ENCODE peak calls at places on chromosomes 11 and 22, in six cellular contexts. S, W, N, P, O and A are unnamed samples.

GRCh38 chr22:29702025-29702930 is 17.5 kb upstream of the CABP7 start:
- DNase-seq in S (no peak), W (no peak), N (no peak), P (no peak), O (peak), A (no peak)

GRCh38 chr11:95699631-95700470 is 89.7 kb downstream of the FAM76B start:
- DNase-seq in S (no peak), W (no peak), N (no peak), P (no peak), O (no peak), A (no peak)

GRCh38 chr11:48170840-48171233 is 45.8 kb upstream of the OR4B1 start:
- DNase-seq in S (no peak), W (no peak), N (no peak), P (no peak), O (no peak), A (no peak)

GRCh38 chr22:17884951-17885350 is 110.7 kb upstream of the BID start:
- DNase-seq in S (no peak), W (no peak), N (no peak), P (no peak), O (no peak), A (no peak)

GRCh38 chr22:17412232-17412631 is 43.0 kb downstream of the CECR2 start:
- DNase-seq in S (no peak), W (no peak), N (no peak), P (no peak), O (no peak), A (no peak)

GRCh38 chr22:35054064-35054463 is 11.9 kb upstream of the ISX start:
- DNase-seq in S (no peak), W (no peak), N (no peak), P (no peak), O (no peak), A (no peak)

GRCh38 chr11:20048246-20048645 is 112.0 kb downstream of the DBX1 start:
- DNase-seq in S (no peak), W (no peak), N (no peak), P (no peak), O (no peak), A (no peak)

GRCh38 chr11:122085264-122085663 is 30.8 kb downstream of the BLID start:
- DNase-seq in S (no peak), W (no peak), N (no peak), P (no peak), O (no peak), A (no peak)

GRCh38 chr11:114257621-114258558 is 38.3 kb upstream of the NNMT start:
- DNase-seq in S (no peak), W (peak), N (no peak), P (peak), O (no peak), A (peak)

GRCh38 chr22:27799334-27800249 is 2.0 kb downstream of the MN1 start:
- DNase-seq in S (no peak), W (no peak), N (no peak), P (no peak), O (no peak), A (peak)

GRCh38 chr11:40397141-40397540 is 1062.3 kb downstream of the LRRC4C start:
- DNase-seq in S (no peak), W (no peak), N (no peak), P (no peak), O (no peak), A (no peak)

GRCh38 chr11:2432171-2432621 is 12.1 kb downstream of the TRPM5 start:
- DNase-seq in S (no peak), W (no peak), N (no peak), P (no peak), O (no peak), A (peak)

GRCh38 chr22:38238519-38239051 is 34.2 kb downstream of the TMEM184B start:
- DNase-seq in S (no peak), W (peak), N (no peak), P (peak), O (no peak), A (no peak)

GRCh38 chr22:36445158-36445668 is 36.2 kb downstream of the TXN2 start:
- DNase-seq in S (no peak), W (peak), N (no peak), P (peak), O (no peak), A (no peak)

GRCh38 chr11:105000797-105001196 is 22.2 kb downstream of the CASP5 start:
- DNase-seq in S (peak), W (no peak), N (no peak), P (no peak), O (peak), A (no peak)

GRCh38 chr11:11931461-11932055 is 76.9 kb downstream of the DKK3 start:
- DNase-seq in S (peak), W (peak), N (no peak), P (peak), O (no peak), A (peak)

GRCh38 chr11:132177106-132177505 is 806.7 kb downstream of the NTM start:
- DNase-seq in S (no peak), W (no peak), N (no peak), P (no peak), O (no peak), A (no peak)

GRCh38 chr11:62512961-62513360 is 33.6 kb downstream of the AHNAK start:
- DNase-seq in S (no peak), W (no peak), N (no peak), P (no peak), O (no peak), A (no peak)

GRCh38 chr11:64058494-64058893 is 22.8 kb downstream of the FLRT1 start:
- DNase-seq in S (no peak), W (no peak), N (no peak), P (peak), O (peak), A (no peak)

GRCh38 chr11:77557553-77557952 is 32.2 kb upstream of the AQP11 start:
- DNase-seq in S (no peak), W (no peak), N (no peak), P (no peak), O (no peak), A (no peak)

GRCh38 chr11:33585564-33585963 is 115.1 kb downstream of the C11orf91 start:
- DNase-seq in S (no peak), W (no peak), N (no peak), P (no peak), O (no peak), A (no peak)

GRCh38 chr11:47177229-47177845 is 658 bp upstream of the ARFGAP2 start:
- DNase-seq in S (peak), W (peak), N (peak), P (peak), O (peak), A (no peak)

GRCh38 chr11:92688416-92688815 is 281.0 kb upstream of the MTNR1B start:
- DNase-seq in S (no peak), W (no peak), N (peak), P (no peak), O (no peak), A (no peak)

GRCh38 chr22:41146573-41146972 is 54.2 kb downstream of the EP300 start:
- DNase-seq in S (no peak), W (peak), N (no peak), P (no peak), O (no peak), A (no peak)

GRCh38 chr11:120807414-120808150 is 216.3 kb upstream of the TBCEL start:
- DNase-seq in S (no peak), W (no peak), N (no peak), P (no peak), O (no peak), A (no peak)

GRCh38 chr11:83140691-83141455 is 16.1 kb upstream of the PCF11 start:
- DNase-seq in S (no peak), W (no peak), N (no peak), P (no peak), O (no peak), A (no peak)

GRCh38 chr11:36475192-36475591 is 34.9 kb downstream of the TRAF6 start:
- DNase-seq in S (no peak), W (no peak), N (no peak), P (no peak), O (no peak), A (no peak)

GRCh38 chr22:44279059-44279340 is 33.8 kb downstream of the SHISAL1 start:
- DNase-seq in S (no peak), W (no peak), N (no peak), P (no peak), O (no peak), A (no peak)

GRCh38 chr11:72738199-72739141 is 13.7 kb downstream of the ARAP1 start:
- DNase-seq in S (no peak), W (peak), N (no peak), P (no peak), O (no peak), A (peak)

GRCh38 chr11:42571486-42572230 is 740.1 kb upstream of the API5 start:
- DNase-seq in S (no peak), W (no peak), N (no peak), P (no peak), O (no peak), A (no peak)

DNA sequence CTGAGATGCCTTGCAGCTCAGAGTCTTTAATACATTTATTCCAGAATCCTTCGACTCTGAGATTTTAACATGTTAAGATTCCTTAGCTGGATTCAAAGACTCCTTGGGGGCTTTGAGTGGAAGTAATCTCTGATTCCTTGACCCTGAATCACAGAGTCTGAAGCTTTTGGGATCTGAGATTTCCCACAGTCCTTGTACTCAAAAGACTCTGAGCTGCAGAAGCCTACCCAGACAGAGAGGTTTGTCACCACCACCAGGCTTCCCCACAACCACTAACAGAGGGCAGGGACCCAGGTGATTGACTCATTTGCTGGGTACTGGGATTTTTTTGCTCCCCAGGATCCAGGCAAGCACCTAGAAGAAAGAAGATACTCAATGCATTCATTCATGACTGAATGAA is 1.4 kb upstream of the SERPINH1 start:
- DNase-seq in S (no peak), W (no peak), N (no peak), P (no peak), O (no peak), A (no peak)
- H3K4me3 ChIP-seq in S (no peak), W (no peak), N (no peak), P (no peak), O (no peak), A (no peak)

DNA sequence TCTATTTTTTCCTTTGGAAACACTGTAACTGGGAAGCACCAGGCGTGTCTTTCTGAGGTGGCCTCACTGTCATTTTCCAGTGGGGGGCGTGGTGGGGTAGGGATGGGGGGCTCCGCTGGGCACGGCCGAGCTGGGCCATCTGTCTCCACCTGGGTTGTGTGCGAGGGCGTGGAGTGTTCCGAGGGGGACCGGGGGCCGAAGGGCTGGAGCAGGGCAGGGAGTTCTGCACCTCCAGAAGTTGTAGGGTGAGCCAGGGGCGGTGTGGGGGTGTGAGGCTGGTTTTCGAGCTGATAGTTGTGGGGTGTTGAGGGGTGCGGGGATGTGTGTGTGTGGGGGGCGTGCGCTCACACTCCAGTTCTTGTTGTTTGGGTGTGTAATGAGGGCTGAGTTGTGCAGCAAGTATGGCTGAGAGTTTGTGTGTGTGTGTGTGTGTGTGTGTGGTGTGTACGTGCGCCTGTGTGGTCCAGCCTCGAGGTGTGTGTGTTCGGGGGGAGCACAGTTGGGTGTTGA is 10.8 kb downstream of the YPEL4 start:
- DNase-seq in S (no peak), W (no peak), N (no peak), P (no peak), O (no peak), A (no peak)
- TF ChIP-seq POLR2A in S (no peak), W (no peak), N (no peak), P (no peak), O (no peak), A (no peak)

DNA sequence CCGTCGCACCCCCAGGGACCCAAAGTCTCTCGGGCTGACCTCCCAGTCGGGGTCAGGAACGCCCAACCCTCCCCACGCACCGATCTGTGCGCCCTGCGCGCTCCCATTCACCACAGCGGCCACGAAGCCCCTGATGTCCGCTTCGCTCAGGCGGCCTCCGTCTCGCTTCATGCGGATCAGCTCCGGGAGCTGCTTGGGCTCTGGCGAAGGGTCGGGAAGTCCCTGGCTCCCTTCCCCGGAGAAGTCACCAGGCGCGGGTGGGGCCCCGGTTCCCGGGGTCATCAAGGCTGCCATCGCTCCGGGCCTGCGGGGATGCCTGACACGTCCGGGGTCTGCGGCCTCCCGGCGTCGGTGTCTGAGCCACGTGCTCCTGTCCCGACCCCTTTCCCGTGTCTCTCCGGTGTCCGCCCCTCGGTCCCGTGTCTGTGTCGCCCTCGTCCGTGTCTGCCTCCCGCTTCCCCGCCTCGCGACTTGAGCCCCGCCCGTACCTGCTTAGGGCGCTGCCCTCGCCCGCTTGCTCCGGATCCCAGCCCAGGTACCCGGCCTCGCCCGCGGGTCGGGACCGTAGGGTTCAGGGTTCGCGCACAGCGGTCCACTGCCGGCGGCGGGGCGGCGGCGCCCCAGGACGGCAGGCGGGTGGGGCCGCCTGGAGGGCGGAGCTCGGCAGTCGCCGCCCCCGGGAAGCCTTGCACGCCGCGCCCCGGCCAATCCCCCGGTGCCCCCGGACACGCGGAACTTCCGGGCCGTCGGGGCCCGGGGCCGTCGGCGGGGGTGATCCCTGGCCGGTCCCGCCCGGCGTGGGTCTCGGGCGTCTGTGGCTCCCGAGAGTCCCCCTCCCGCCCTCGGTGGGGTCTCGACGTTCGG is at the start of gene TYMP:
- DNase-seq in S (no peak), W (peak), N (no peak), P (peak), O (peak), A (peak)
- H3K4me3 ChIP-seq in S (peak), W (no peak), N (peak), P (peak), O (peak), A (peak)

GRCh38 chr22:19506212-19506611 is 18.0 kb downstream of the CLDN5 start:
- DNase-seq in S (no peak), W (no peak), N (no peak), P (no peak), O (no peak), A (no peak)
- TF ChIP-seq POLR2A in S (no peak), W (no peak), N (no peak), P (no peak), O (no peak), A (no peak)

GRCh38 chr11:101584129-101584515 is 315 bp upstream of the TRPC6 start:
- DNase-seq in S (no peak), W (no peak), N (no peak), P (no peak), O (no peak), A (no peak)

GRCh38 chr11:101584651-101585050 is 844 bp upstream of the TRPC6 start:
- DNase-seq in S (no peak), W (no peak), N (no peak), P (no peak), O (no peak), A (no peak)

GRCh38 chr11:101582242-101583052 is 1.4 kb downstream of the TRPC6 start:
- DNase-seq in S (no peak), W (no peak), N (no peak), P (no peak), O (no peak), A (no peak)

GRCh38 chr11:101586965-101587364 is 3.2 kb upstream of the TRPC6 start:
- DNase-seq in S (no peak), W (no peak), N (no peak), P (no peak), O (no peak), A (no peak)

DNA sequence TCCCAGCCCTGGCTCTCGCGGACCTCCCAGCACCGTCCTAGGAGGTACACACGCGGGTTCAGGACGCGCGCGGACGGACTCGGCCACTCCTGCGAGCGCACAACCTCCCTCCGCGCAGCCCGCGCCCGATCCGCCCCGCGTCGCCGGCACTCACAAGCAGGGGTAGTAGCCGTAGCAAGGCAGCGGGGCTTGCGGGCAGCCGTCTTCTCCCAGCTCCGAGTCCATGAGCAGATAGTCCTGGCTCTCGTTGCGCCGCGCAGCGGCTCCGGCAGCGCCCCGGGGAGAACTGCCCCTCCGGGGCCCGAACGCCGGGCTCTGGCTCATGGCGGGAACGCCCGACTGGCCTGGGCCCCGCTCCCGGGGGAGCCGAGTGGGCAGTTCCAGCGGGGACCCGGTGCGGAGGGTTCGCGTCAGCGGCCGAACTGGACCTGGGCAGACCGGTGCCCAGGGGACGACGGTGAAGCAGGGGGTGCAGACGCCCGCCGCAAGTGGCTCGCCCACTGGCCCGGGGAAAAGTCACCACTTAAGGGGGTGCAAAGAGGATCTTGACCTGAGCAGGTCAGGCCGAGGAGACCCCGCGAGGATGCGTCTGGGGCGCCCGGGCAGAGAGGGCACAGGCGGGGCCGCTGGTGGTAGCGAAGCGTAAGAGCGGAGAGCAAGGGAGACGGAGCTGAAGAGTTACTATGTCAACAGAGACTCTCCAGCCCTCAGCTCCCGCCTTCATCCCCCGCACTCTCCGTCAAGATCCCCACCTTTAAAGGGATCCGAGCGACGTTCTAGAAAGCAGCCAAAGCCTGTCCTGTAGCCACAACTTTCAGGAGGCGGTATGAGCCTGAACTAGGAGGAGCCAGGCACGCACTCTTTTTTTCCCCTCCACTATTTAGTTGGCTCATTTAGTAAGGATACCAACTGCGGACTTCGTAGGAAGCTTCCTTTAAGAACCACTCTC is at the start of gene TRPC6:
- DNase-seq in S (no peak), W (peak), N (no peak), P (no peak), O (peak), A (no peak)
- H3K4me3 ChIP-seq in S (no peak), W (peak), N (peak), P (peak), O (peak), A (no peak)

DNA sequence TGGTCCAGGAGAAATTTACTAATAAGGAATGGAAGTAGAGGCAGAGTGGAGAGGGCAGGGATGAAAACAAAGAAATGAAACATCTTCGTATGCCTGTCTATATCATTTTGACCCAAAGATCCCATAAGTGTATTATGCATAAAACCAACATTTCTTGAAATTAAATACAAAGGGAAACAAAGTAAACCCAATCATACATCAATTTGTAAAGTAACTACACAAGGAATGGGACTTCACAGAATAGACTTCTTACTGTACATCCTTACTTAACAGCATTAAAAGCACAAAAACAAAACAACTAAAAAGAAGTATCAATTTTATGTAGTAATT is 253.6 kb upstream of the CCDC179 start:
- DNase-seq in S (no peak), W (no peak), N (no peak), P (no peak), O (no peak), A (no peak)
- TF ChIP-seq POLR2A in S (no peak), W (no peak), N (no peak), P (no peak), O (no peak), A (no peak)

GRCh38 chr11:102197759-102198158 is 87.5 kb downstream of the YAP1 start:
- DNase-seq in S (no peak), W (no peak), N (no peak), P (no peak), O (no peak), A (no peak)
- H3K4me3 ChIP-seq in S (no peak), W (no peak), N (no peak), P (no peak), O (no peak), A (no peak)

DNA sequence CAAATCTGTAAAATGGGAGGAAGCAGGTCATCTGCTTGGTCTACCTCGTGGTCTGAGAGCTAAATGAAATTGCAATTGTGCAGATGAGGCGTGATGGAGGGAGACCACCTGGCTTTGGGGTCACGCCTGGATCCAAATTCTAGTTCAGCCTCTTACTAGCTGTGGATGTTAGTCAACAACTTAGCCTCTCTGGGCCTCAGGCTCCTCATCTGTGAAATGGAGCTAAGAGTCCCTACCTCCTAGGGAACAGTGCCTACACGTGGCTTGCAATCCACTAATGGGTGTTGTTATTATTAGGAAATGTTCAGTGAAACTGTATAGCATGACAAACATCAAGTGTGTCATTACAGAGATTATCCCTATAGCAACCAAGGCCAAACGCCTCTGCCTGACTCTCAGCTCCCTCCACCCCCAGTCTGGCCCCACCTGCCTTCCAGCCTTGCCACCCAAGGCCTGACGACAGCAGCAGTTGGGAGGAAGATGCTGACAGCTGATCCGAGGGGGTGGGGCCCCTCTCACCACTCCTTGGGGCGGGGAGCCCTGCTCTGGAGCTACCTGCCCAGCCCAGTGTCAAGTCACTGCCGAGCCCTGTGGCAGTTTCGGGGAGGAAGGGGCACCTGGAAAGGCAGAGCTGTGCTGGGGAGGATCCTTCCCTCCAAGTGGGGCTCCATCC is 1.7 kb upstream of the RHOD start:
- DNase-seq in S (peak), W (peak), N (no peak), P (peak), O (peak), A (no peak)
- TF ChIP-seq POLR2A in S (no peak), W (peak), N (no peak), P (no peak), O (peak), A (no peak)

GRCh38 chr11:76266269-76266668 is 60.0 kb upstream of the WNT11 start:
- DNase-seq in S (peak), W (peak), N (no peak), P (peak), O (no peak), A (no peak)
- H3K4me3 ChIP-seq in S (no peak), W (no peak), N (no peak), P (no peak), O (no peak), A (no peak)